ENCODE peak calls at places on chromosomes 4 and X, in five cellular contexts. S, X, N, I and W are unnamed samples.
A peak's percentile ranks its signal among the peaks of the same experiment; 100 is the strongest.

GRCh38 chrX:71617742-71618141 is 569 bp downstream of the CXCR3 start:
- DNase-seq in S (no peak), X (no peak), N (no peak), I (no peak), W (no peak)

GRCh38 chrX:40245411-40246140 is 147.8 kb upstream of the BCOR start:
- DNase-seq in S (no peak), X (no peak), N (peak; percentile 61), I (no peak), W (peak; percentile 53)

GRCh38 chr4:188387134-188387791 is 248.0 kb downstream of the TRIML1 start:
- DNase-seq in S (no peak), X (no peak), N (peak; percentile 45), I (no peak), W (no peak)

GRCh38 chr4:60923075-60923474 is 277.1 kb upstream of the ADGRL3 start:
- DNase-seq in S (no peak), X (no peak), N (no peak), I (no peak), W (no peak)

GRCh38 chrX:17859609-17860178 is 1.4 kb downstream of the RAI2 start:
- DNase-seq in S (no peak), X (peak; percentile 51), N (no peak), I (no peak), W (no peak)

GRCh38 chr4:93740890-93741289 is 87.7 kb upstream of the ATOH1 start:
- DNase-seq in S (no peak), X (no peak), N (no peak), I (no peak), W (no peak)

GRCh38 chrX:85627363-85627762 is 247.9 kb upstream of the POF1B start:
- DNase-seq in S (no peak), X (no peak), N (no peak), I (no peak), W (no peak)

GRCh38 chrX:1262369-1262768 is 6.2 kb upstream of the CSF2RA start:
- DNase-seq in S (no peak), X (no peak), N (no peak), I (no peak), W (no peak)

GRCh38 chr4:142353149-142353738 is 492.9 kb downstream of the INPP4B start:
- DNase-seq in S (no peak), X (no peak), N (peak; percentile 66), I (no peak), W (peak; percentile 78)

GRCh38 chr4:172515266-172515879 is 653.2 kb upstream of the GALNT7 start:
- DNase-seq in S (no peak), X (no peak), N (peak; percentile 97), I (no peak), W (no peak)

GRCh38 chr4:141912831-141913230 is 276.4 kb downstream of the IL15 start:
- DNase-seq in S (no peak), X (no peak), N (no peak), I (no peak), W (no peak)

GRCh38 chr4:77052352-77052751 is 23.4 kb downstream of the CCNI start:
- DNase-seq in S (no peak), X (peak; percentile 31), N (peak; percentile 52), I (no peak), W (peak; percentile 58)

GRCh38 chrX:72201836-72202536 is 20.4 kb downstream of the PIN4 start:
- DNase-seq in S (no peak), X (no peak), N (peak; percentile 87), I (no peak), W (peak; percentile 61)

GRCh38 chrX:2863646-2864045 is 34.9 kb downstream of the GYG2 start:
- DNase-seq in S (peak; percentile 26), X (no peak), N (peak; percentile 31), I (no peak), W (peak; percentile 17)

GRCh38 chr4:101074326-101074725 is 273.0 kb downstream of the PPP3CA start:
- DNase-seq in S (no peak), X (no peak), N (no peak), I (no peak), W (no peak)

GRCh38 chrX:66045894-66046293 is 6.0 kb upstream of the VSIG4 start:
- DNase-seq in S (no peak), X (no peak), N (no peak), I (no peak), W (no peak)

GRCh38 chrX:119880552-119881437 is 9.2 kb downstream of the NDUFA1 start:
- DNase-seq in S (no peak), X (no peak), N (peak; percentile 70), I (peak; percentile 31), W (peak; percentile 69)

GRCh38 chr4:173448103-173448502 is 49.2 kb upstream of the SCRG1 start:
- DNase-seq in S (no peak), X (no peak), N (no peak), I (no peak), W (peak; percentile 64)

DNA sequence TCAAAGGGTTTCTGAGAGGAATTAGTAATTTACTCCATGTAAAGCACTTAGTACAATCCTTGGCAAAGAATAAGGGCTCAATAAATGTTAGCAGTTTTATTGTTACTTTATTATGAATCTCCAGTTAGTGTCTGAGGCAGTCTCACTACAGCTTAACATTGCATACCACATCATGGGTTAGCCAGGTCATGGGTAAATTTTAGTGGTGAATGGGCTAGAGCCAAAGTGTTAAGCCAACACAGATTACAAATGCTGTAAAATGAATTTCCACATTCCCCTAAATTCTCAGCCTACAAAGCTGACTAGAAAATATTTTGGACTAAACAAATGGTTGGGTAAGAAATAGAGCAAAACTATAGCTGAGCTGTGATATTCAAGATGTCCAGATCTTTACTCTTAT is 72.4 kb downstream of the NRK start:
- DNase-seq in S (no peak), X (no peak), N (no peak), I (no peak), W (peak; percentile 7)
- H3K4me3 ChIP-seq in S (no peak overlapping the region), X (no peak overlapping the region), N (no peak overlapping the region), I (no peak overlapping the region), W (no peak overlapping the region)

GRCh38 chr4:147057631-147057980 is 111.9 kb upstream of the TTC29 start:
- DNase-seq in S (no peak), X (no peak), N (peak; percentile 40), I (no peak), W (peak; percentile 58)
- H3K4me3 ChIP-seq in S (peak overlapping the region; percentile 31), X (peak overlapping the region; percentile 31), N (no peak overlapping the region), I (peak overlapping the region; percentile 8), W (peak overlapping the region; percentile 48)

GRCh38 chr4:189809885-189810284 is 130.8 kb upstream of the FRG1 start:
- DNase-seq in S (no peak), X (no peak), N (no peak), I (no peak), W (no peak)
- H3K4me3 ChIP-seq in S (peak overlapping the region; percentile 29), X (no peak overlapping the region), N (no peak overlapping the region), I (no peak overlapping the region), W (no peak overlapping the region)

DNA sequence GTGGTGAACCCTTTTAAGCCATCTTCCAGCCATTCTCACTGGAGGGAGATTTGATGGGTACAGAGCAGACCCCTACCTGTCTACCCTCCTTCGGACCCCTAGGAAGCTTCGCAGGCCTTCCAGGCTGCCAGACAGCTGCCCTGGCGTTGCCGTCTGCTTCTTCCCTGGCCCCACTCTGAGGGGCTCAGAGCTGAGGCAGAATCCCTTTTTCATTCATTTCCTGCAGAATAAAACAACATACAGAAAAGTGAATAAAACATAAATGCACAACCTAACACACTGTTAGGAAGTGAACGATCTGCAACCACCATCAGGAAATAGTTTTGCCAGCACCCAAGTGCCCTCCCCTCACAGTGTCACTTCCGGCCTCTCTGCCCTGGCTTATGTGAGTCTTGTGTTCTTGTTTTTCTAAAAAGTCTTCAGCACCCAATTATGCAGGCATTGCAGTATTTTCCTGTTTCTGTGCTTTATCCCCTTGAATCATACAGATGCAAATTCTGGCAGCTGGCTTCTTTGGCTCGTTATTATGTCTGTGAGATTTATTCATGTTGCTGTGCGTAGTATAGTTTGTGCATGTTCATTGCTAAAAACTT is 5.6 kb upstream of the ADD1 start:
- DNase-seq in S (peak; percentile 78), X (peak; percentile 1), N (no peak), I (no peak), W (peak; percentile 78)
- H3K4me3 ChIP-seq in S (peak overlapping the region; percentile 23), X (no peak overlapping the region), N (no peak overlapping the region), I (no peak overlapping the region), W (no peak overlapping the region)

GRCh38 chr4:48490012-48490679 is at the start of gene ZAR1:
- DNase-seq in S (no peak), X (no peak), N (no peak), I (no peak), W (no peak)
- H3K4me3 ChIP-seq in S (peak within 1 kb of the TSS; percentile 48), X (peak within 1 kb of the TSS; percentile 40), N (peak within 1 kb of the TSS; percentile 53), I (no peak within 1 kb of the TSS), W (peak within 1 kb of the TSS; percentile 9)

DNA sequence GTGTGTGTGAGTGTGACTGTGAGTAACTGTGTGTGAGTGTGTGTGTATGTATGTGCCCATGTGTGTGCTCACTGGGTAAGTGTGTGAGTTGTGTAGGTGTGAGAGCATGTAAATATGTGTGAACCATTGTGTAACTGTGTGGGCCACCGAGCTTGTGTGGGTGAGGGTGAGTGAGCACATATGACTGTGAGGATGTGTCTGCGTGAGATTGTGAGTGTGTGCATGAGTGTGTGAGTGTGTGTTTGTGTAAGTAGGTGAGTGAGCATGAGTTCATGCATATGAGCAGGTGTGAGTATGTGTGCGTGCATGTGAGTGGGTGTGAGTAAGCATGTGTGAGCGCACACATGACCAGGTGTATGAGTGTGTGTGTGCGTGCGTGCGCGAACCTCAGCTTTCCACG is 1.4 kb upstream of the ATP2B3 start:
- DNase-seq in S (no peak), X (no peak), N (no peak), I (no peak), W (no peak)
- H3K4me3 ChIP-seq in S (no peak overlapping the region), X (no peak overlapping the region), N (no peak overlapping the region), I (no peak overlapping the region), W (no peak overlapping the region)

DNA sequence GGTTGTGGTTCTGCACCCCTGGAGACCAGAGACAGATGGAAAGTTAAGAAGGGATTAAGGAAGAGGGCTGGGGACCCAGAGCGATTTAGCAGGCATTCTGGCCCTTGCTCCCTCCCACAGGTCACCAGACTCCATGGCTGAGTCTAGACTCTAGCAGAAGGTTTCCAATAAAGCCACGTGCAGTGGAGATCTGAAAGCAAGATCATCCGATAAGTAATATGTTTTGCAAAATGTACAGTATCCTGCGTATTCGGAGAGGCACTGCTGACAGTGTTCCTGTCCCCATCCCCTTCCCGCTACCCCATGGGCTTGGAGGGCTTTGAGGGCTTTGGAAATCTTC is 531 bp upstream of the GPRIN3 start:
- DNase-seq in S (no peak), X (no peak), N (no peak), I (no peak), W (no peak)
- H3K4me3 ChIP-seq in S (peak overlapping the region; percentile 74), X (peak overlapping the region; percentile 84), N (peak overlapping the region; percentile 69), I (no peak overlapping the region), W (peak overlapping the region; percentile 50)

GRCh38 chr4:55017406-55017805 is 108.0 kb downstream of the KDR start:
- DNase-seq in S (no peak), X (no peak), N (no peak), I (no peak), W (no peak)

GRCh38 chr4:55018521-55018920 is 106.9 kb downstream of the KDR start:
- DNase-seq in S (no peak), X (no peak), N (no peak), I (no peak), W (no peak)

GRCh38 chr4:55020131-55020530 is 105.3 kb downstream of the KDR start:
- DNase-seq in S (no peak), X (no peak), N (no peak), I (no peak), W (no peak)

GRCh38 chr4:55021214-55021613 is 104.2 kb downstream of the KDR start:
- DNase-seq in S (no peak), X (no peak), N (no peak), I (no peak), W (no peak)

GRCh38 chr4:55018978-55019377 is 106.4 kb downstream of the KDR start:
- DNase-seq in S (no peak), X (no peak), N (no peak), I (no peak), W (no peak)
- H3K4me3 ChIP-seq in S (no peak overlapping the region), X (no peak overlapping the region), N (no peak overlapping the region), I (no peak overlapping the region), W (no peak overlapping the region)

GRCh38 chr4:42396361-42397255 is 680 bp upstream of the SHISA3 start:
- DNase-seq in S (no peak), X (no peak), N (peak; percentile 22), I (no peak), W (no peak)
- H3K4me3 ChIP-seq in S (peak overlapping the region; percentile 58), X (peak overlapping the region; percentile 59), N (peak overlapping the region; percentile 83), I (peak overlapping the region; percentile 65), W (no peak overlapping the region)